ENCODE peak calls at places on chromosomes 13 and 19, in five cellular contexts. Q is foreskin fibroblast, F is NCI-H2081, Y is T-helper 2 cell, J is LHCN-M2. B is an unnamed sample.

GRCh38 chr13:23067129-23067528 is 113.7 kb upstream of the SGCG start:
- DNase-seq in Q (no peak), F (no peak), Y (no peak), J (no peak), B (no peak)

GRCh38 chr19:688992-689391 is 6.3 kb downstream of the PRSS57 start:
- DNase-seq in Q (no peak), F (no peak), Y (no peak), J (no peak), B (no peak)

GRCh38 chr19:5631511-5632240 is 8.8 kb downstream of the SAFB start:
- DNase-seq in Q (no peak), F (no peak), Y (no peak), J (no peak), B (no peak)

GRCh38 chr19:4272894-4273293 is 6.2 kb upstream of the SHD start:
- DNase-seq in Q (no peak), F (no peak), Y (no peak), J (no peak), B (no peak)

GRCh38 chr13:23867027-23867491 is 22.1 kb downstream of the MIPEP start:
- DNase-seq in Q (peak; percentile 44), F (no peak), Y (no peak), J (peak; percentile 72), B (no peak)

GRCh38 chr13:34634443-34634842 is 307.6 kb upstream of the NBEA start:
- DNase-seq in Q (no peak), F (no peak), Y (no peak), J (no peak), B (no peak)

GRCh38 chr13:21762512-21762911 is 91.6 kb downstream of the FGF9 start:
- DNase-seq in Q (no peak), F (no peak), Y (no peak), J (no peak), B (no peak)

GRCh38 chr19:17739121-17739875 is 12.0 kb upstream of the FCHO1 start:
- DNase-seq in Q (no peak), F (no peak), Y (no peak), J (peak; percentile 19), B (no peak)

GRCh38 chr19:32863301-32863700 is 6.3 kb downstream of the SLC7A9 start:
- DNase-seq in Q (no peak), F (no peak), Y (no peak), J (no peak), B (no peak)

GRCh38 chr13:78604782-78605611 is 1.6 kb upstream of the POU4F1 start:
- DNase-seq in Q (no peak), F (peak; percentile 4), Y (no peak), J (no peak), B (no peak)

GRCh38 chr13:77980592-77980991 is 62.0 kb upstream of the EDNRB start:
- DNase-seq in Q (no peak), F (no peak), Y (no peak), J (peak; percentile 81), B (no peak)

GRCh38 chr19:5621945-5622464 is 571 bp downstream of the SAFB2 start:
- DNase-seq in Q (no peak), F (no peak), Y (no peak), J (no peak), B (peak; percentile 33)

GRCh38 chr13:101511766-101512165 is 59.3 kb downstream of the ITGBL1 start:
- DNase-seq in Q (no peak), F (no peak), Y (no peak), J (no peak), B (no peak)

GRCh38 chr19:7850429-7850819 is 20.4 kb downstream of the EVI5L start:
- DNase-seq in Q (no peak), F (no peak), Y (no peak), J (no peak), B (no peak)

GRCh38 chr19:38209671-38210457 is 14.2 kb downstream of the DPF1 start:
- DNase-seq in Q (peak; percentile 56), F (peak; percentile 7), Y (no peak), J (peak; percentile 92), B (no peak)

GRCh38 chr19:16575282-16575681 is 3.1 kb upstream of the SLC35E1 start:
- DNase-seq in Q (no peak), F (no peak), Y (no peak), J (peak; percentile 20), B (no peak)

GRCh38 chr13:106573855-106574254 is 5.9 kb upstream of the ARGLU1 start:
- DNase-seq in Q (peak; percentile 46), F (no peak), Y (no peak), J (no peak), B (no peak)

GRCh38 chr19:40560092-40560507 is 16.6 kb upstream of the SHKBP1 start:
- DNase-seq in Q (no peak), F (no peak), Y (no peak), J (no peak), B (no peak)